ENCODE peak calls at places on chromosomes 4 and X, in six cellular contexts. F is ELF-1; H is NCI-H2107; O is MCF 10A; I is effector memory CD8-positive, alpha-beta T cell; Z is KG1. U is an unnamed sample.

GRCh38 chrX:57573754-57574153 is 18.1 kb upstream of the ZXDB start:
- DNase-seq in F (peak), Z (no peak), O (peak), H (no peak), I (peak), U (no peak)

GRCh38 chr4:129223955-129224354 is 128.0 kb downstream of the C4orf33 start:
- DNase-seq in F (no peak), O (peak), I (no peak), Z (no peak), H (no peak), U (no peak)

GRCh38 chrX:150370589-150371312 is 7.6 kb downstream of the MAMLD1 start:
- DNase-seq in O (no peak), I (no peak), Z (no peak), H (no peak), F (no peak), U (no peak)

GRCh38 chr4:186953601-186954260 is 230.1 kb upstream of the FAT1 start:
- DNase-seq in I (no peak), F (no peak), O (peak), Z (no peak), H (no peak), U (no peak)

GRCh38 chr4:144579411-144580020 is 66.4 kb upstream of the HHIP start:
- DNase-seq in F (no peak), H (no peak), I (no peak), Z (no peak), O (peak), U (no peak)

GRCh38 chrX:19440713-19441112 is 74.6 kb downstream of the MAP3K15 start:
- DNase-seq in H (no peak), Z (no peak), I (no peak), F (no peak), O (peak), U (no peak)

GRCh38 chr4:177505171-177505615 is 63.0 kb upstream of the AGA start:
- DNase-seq in H (no peak), O (no peak), Z (no peak), F (peak), I (no peak), U (no peak)

GRCh38 chr4:102566426-102566825 is 65.3 kb downstream of the NFKB1 start:
- DNase-seq in I (no peak), F (no peak), Z (no peak), O (no peak), H (no peak), U (no peak)

GRCh38 chr4:26583538-26583864 is 383 bp upstream of the TBC1D19 start:
- DNase-seq in H (no peak), O (no peak), I (no peak), Z (no peak), F (no peak), U (no peak)

GRCh38 chrX:103629295-103630170 is 758 bp downstream of the TCEAL1 start:
- DNase-seq in F (peak), H (peak), I (no peak), O (peak), Z (no peak), U (no peak)

GRCh38 chr4:103318327-103318726 is 120.2 kb upstream of the CENPE start:
- DNase-seq in H (no peak), O (no peak), F (peak), Z (no peak), I (no peak), U (no peak)

GRCh38 chr4:25839687-25840086 is 23.1 kb downstream of the SEL1L3 start:
- DNase-seq in O (no peak), F (no peak), Z (no peak), I (no peak), H (no peak), U (no peak)

GRCh38 chr4:80125252-80126177 is 52.5 kb upstream of the ANTXR2 start:
- DNase-seq in O (peak), H (no peak), I (peak), Z (peak), F (no peak), U (peak)

GRCh38 chr4:7167706-7168105 is 24.6 kb upstream of the SORCS2 start:
- DNase-seq in O (no peak), I (no peak), F (peak), Z (no peak), H (no peak), U (no peak)

GRCh38 chrX:9687899-9688298 is 77.7 kb downstream of the GPR143 start:
- DNase-seq in I (no peak), F (no peak), H (no peak), O (no peak), Z (no peak), U (no peak)

GRCh38 chr4:171719691-171720090 is 93.5 kb upstream of the GALNTL6 start:
- DNase-seq in O (no peak), Z (no peak), F (no peak), H (no peak), I (no peak), U (no peak)

GRCh38 chrX:55008571-55009358 is 8.6 kb downstream of the APEX2 start:
- DNase-seq in F (peak), I (no peak), Z (no peak), H (no peak), O (peak), U (no peak)

GRCh38 chr4:2007804-2008670 is 737 bp downstream of the NELFA start:
- DNase-seq in H (no peak), Z (no peak), O (no peak), I (no peak), F (no peak), U (no peak)

GRCh38 chr4:6692806-6693205 is 872 bp upstream of the S100P start:
- DNase-seq in O (peak), I (no peak), H (no peak), F (peak), Z (no peak), U (no peak)

GRCh38 chr4:128386761-128387599 is 99.4 kb upstream of the PGRMC2 start:
- DNase-seq in I (no peak), H (peak), O (peak), Z (no peak), F (peak), U (no peak)

GRCh38 chr4:8005814-8006215 is 66.2 kb upstream of the AFAP1 start:
- DNase-seq in H (no peak), O (no peak), Z (no peak), F (no peak), I (no peak), U (no peak)

GRCh38 chr4:74944354-74944793 is 11.5 kb downstream of the PARM1 start:
- DNase-seq in F (no peak), I (no peak), O (no peak), Z (no peak), H (no peak), U (no peak)

GRCh38 chr4:183200453-183200852 is 101.4 kb downstream of the WWC2 start:
- DNase-seq in F (no peak), O (peak), H (no peak), I (no peak), Z (no peak), U (no peak)

GRCh38 chr4:170399894-170400293 is 310.1 kb upstream of the AADAT start:
- DNase-seq in F (no peak), I (no peak), H (no peak), O (no peak), Z (no peak), U (no peak)

GRCh38 chr4:174218127-174218790 is 65.2 kb downstream of the FBXO8 start:
- DNase-seq in F (peak), I (no peak), O (no peak), H (no peak), Z (no peak), U (no peak)

GRCh38 chr4:128757712-128758111 is 51.8 kb upstream of the JADE1 start:
- DNase-seq in H (no peak), F (peak), Z (no peak), I (no peak), O (peak), U (no peak)

GRCh38 chrX:18886344-18887161 is 97.4 kb downstream of the PHKA2 start:
- DNase-seq in F (peak), Z (peak), H (no peak), O (peak), I (peak), U (peak)

GRCh38 chrX:115297189-115297588 is 7.7 kb downstream of the LUZP4 start:
- DNase-seq in Z (no peak), H (no peak), I (no peak), O (no peak), F (no peak), U (no peak)

GRCh38 chr4:126004936-126005335 is 690.2 kb downstream of the FAT4 start:
- DNase-seq in Z (no peak), O (peak), H (no peak), I (no peak), F (peak), U (no peak)

GRCh38 chr4:74793757-74794340 is 474 bp downstream of the BTC start:
- DNase-seq in O (peak), Z (no peak), F (peak), H (no peak), I (no peak), U (no peak)